ENCODE peak calls at places on chromosomes 3 and 15, in seven cellular contexts. A, Z, O, X, S, K and N are unnamed samples.

GRCh38 chr3:71721721-71722157 is 3.5 kb downstream of the EIF4E3 start:
- DNase-seq in A (no peak), Z (no peak), O (no peak), X (no peak), S (no peak), K (no peak), N (no peak)

GRCh38 chr3:14520149-14520548 is 20.0 kb downstream of the GRIP2 start:
- DNase-seq in A (no peak), Z (no peak), O (no peak), X (no peak), S (no peak), K (peak), N (no peak)

GRCh38 chr3:51441282-51442030 is 50.4 kb downstream of the RBM15B start:
- DNase-seq in A (no peak), Z (no peak), O (no peak), X (no peak), S (no peak), K (no peak), N (no peak)

GRCh38 chr15:40445411-40446055 is 4.8 kb downstream of the BAHD1 start:
- DNase-seq in A (no peak), Z (no peak), O (peak), X (no peak), S (no peak), K (no peak), N (no peak)

GRCh38 chr15:71691700-71692417 is 118.5 kb upstream of the NR2E3 start:
- DNase-seq in A (peak), Z (peak), O (peak), X (no peak), S (peak), K (no peak), N (no peak)

GRCh38 chr15:76991741-76992645 is 2.9 kb upstream of the PSTPIP1 start:
- DNase-seq in A (no peak), Z (no peak), O (no peak), X (no peak), S (no peak), K (peak), N (no peak)

GRCh38 chr3:86451749-86452148 is 539.2 kb downstream of the VGLL3 start:
- DNase-seq in A (no peak), Z (no peak), O (no peak), X (no peak), S (no peak), K (no peak), N (no peak)

GRCh38 chr3:152937234-152937633 is 102.3 kb downstream of the P2RY1 start:
- DNase-seq in A (no peak), Z (no peak), O (peak), X (no peak), S (no peak), K (no peak), N (no peak)

GRCh38 chr3:186383026-186383993 is 21.3 kb upstream of the DGKG start:
- DNase-seq in A (no peak), Z (no peak), O (no peak), X (no peak), S (no peak), K (no peak), N (peak)

GRCh38 chr3:122356402-122356801 is 26.6 kb downstream of the MIX23 start:
- DNase-seq in A (no peak), Z (peak), O (peak), X (peak), S (no peak), K (peak), N (no peak)